ENCODE peak calls at places on chromosomes 12 and 14, in six cellular contexts. V is GM12891, O is H1, W is GM12878, Z is K562, T is HepG2. E is an unnamed sample.

GRCh38 chr12:3761116-3761770 is 8.3 kb upstream of the CRACR2A start:
- DNase-seq in O (no peak), Z (no peak), V (no peak), T (no peak), W (no peak), E (no peak)

GRCh38 chr12:2003676-2004112 is 563 bp downstream of the DCP1B start:
- DNase-seq in O (no peak), V (peak), W (no peak), Z (no peak), T (no peak), E (no peak)

GRCh38 chr14:87898301-87898700 is 94.7 kb downstream of the GALC start:
- DNase-seq in O (no peak), V (no peak), W (no peak), Z (no peak), T (no peak), E (no peak)

GRCh38 chr12:115102450-115102849 is 418.5 kb upstream of the TBX3 start:
- DNase-seq in T (no peak), W (no peak), Z (no peak), V (no peak), O (no peak), E (no peak)

GRCh38 chr12:123064885-123065619 is 84.6 kb downstream of the ARL6IP4 start:
- DNase-seq in O (no peak), W (no peak), V (no peak), Z (no peak), T (no peak), E (no peak)

GRCh38 chr12:11885261-11886038 is 185.3 kb upstream of the BCL2L14 start:
- DNase-seq in T (peak), W (no peak), Z (no peak), O (no peak), V (no peak), E (no peak)

GRCh38 chr14:65940056-65940735 is 527.7 kb downstream of the FUT8 start:
- DNase-seq in T (peak), V (no peak), Z (peak), W (no peak), O (no peak), E (no peak)

GRCh38 chr14:55053500-55053899 is 2.1 kb downstream of the MAPK1IP1L start:
- DNase-seq in V (no peak), W (no peak), T (no peak), Z (no peak), O (no peak), E (no peak)

GRCh38 chr12:132429932-132430643 is 59.9 kb upstream of the FBRSL1 start:
- DNase-seq in T (no peak), V (peak), W (no peak), Z (peak), O (no peak), E (peak)

GRCh38 chr14:90536092-90536491 is 139.3 kb downstream of the CALM1 start:
- DNase-seq in V (no peak), W (no peak), O (no peak), Z (no peak), T (no peak), E (no peak)

GRCh38 chr12:62933220-62933870 is 1.6 kb downstream of the PPM1H start:
- DNase-seq in Z (peak), V (no peak), T (peak), O (no peak), W (no peak), E (no peak)

GRCh38 chr12:54658306-54659264 is 10.4 kb upstream of the DCD start:
- DNase-seq in V (peak), W (no peak), T (peak), Z (peak), O (peak), E (peak)

GRCh38 chr14:61662437-61663311 is 32.6 kb upstream of the HIF1A start:
- DNase-seq in Z (peak), O (no peak), V (no peak), W (peak), T (peak), E (peak)

GRCh38 chr14:58876613-58877012 is 238.9 kb downstream of the DACT1 start:
- DNase-seq in T (no peak), Z (no peak), O (no peak), V (no peak), W (no peak), E (no peak)

GRCh38 chr14:88551936-88552565 is 2.8 kb downstream of the PTPN21 start:
- DNase-seq in W (no peak), Z (no peak), O (no peak), V (no peak), T (no peak), E (no peak)

GRCh38 chr12:49358548-49359141 is 8.6 kb upstream of the SPATS2 start:
- DNase-seq in Z (peak), V (peak), O (no peak), W (no peak), T (peak), E (no peak)

GRCh38 chr12:109943811-109944210 is 43.7 kb downstream of the TCHP start:
- DNase-seq in O (no peak), T (no peak), V (no peak), W (no peak), Z (no peak), E (no peak)

GRCh38 chr12:66502911-66503310 is 176.0 kb downstream of the GRIP1 start:
- DNase-seq in V (no peak), Z (no peak), O (no peak), T (no peak), W (no peak), E (no peak)

DNA sequence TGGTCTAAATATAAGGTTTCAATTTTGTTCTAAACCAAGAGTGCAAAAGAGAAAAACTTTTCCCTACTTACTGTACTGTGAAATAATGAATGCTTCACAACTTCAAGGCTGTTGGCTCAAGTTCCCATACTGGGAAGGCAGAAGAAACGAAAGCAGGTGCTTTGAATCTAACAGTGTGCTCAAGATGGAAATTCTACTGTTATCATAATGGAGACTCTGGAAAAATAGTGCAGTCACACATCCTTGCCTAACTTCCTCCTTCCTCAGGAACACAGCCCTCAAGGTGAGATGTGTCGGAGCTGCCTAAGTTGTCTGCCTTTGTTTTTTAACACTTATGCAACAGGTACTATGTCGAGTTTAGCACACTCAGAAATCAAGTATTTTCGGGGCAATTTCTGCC is 131.1 kb downstream of the STXBP6 start:
- DNase-seq in Z (no peak), W (no peak), O (no peak), T (no peak), V (no peak), E (no peak)
- TF ChIP-seq TAF1 in Z (no peak), W (no peak), O (no peak), T (no peak), V (no peak), E (no peak)

GRCh38 chr12:27334052-27334720 is 1.6 kb downstream of the BMAL2 start:
- DNase-seq in Z (no peak), O (no peak), V (no peak), T (no peak), W (no peak), E (no peak)
- TF ChIP-seq POLR2A in Z (no peak), O (no peak), V (no peak), T (no peak), W (no peak), E (no peak)

GRCh38 chr12:111093428-111094142 is 173.2 kb upstream of the MYL2 start:
- DNase-seq in O (no peak), Z (no peak), T (no peak), W (peak), V (peak), E (no peak)
- TF ChIP-seq TAF1 in O (no peak), Z (no peak), T (no peak), W (no peak), V (no peak), E (no peak)

DNA sequence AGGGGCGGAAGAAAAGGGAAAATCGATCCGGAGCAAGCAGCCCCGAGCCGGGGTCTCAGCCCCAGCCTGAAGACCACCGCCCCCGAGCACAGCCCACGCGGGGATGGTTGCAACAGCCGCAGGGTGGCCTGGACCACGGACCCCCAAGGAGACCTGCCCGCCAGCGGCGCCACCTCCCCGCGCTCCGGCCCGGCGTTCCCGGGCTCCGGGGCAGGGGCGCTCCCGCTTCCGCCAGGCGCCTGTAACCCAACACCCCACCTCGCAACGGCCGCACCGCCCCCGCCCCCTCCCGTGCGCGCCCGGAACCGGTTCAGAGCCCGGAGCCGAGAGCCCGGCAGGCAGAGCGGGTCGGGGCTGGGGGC is 571 bp downstream of the ACTN1 start:
- DNase-seq in Z (peak), T (no peak), W (no peak), O (no peak), V (peak), E (no peak)
- TF ChIP-seq POLR2A in Z (peak), T (no peak), W (no peak), O (no peak), V (no peak), E (no peak)

GRCh38 chr14:74898083-74898482 is 16.4 kb downstream of the DLST start:
- DNase-seq in T (peak), Z (no peak), W (no peak), O (no peak), V (no peak), E (no peak)
- TF ChIP-seq TAF1 in T (no peak), Z (no peak), W (no peak), O (no peak), V (no peak), E (no peak)

GRCh38 chr14:33685026-33685425 is 265.8 kb downstream of the EGLN3 start:
- DNase-seq in W (no peak), V (no peak), O (no peak), Z (no peak), T (no peak), E (no peak)

GRCh38 chr14:33682746-33683145 is 268.1 kb downstream of the EGLN3 start:
- DNase-seq in V (no peak), W (no peak), T (no peak), O (no peak), Z (no peak), E (no peak)

GRCh38 chr14:33686856-33687255 is 264.0 kb downstream of the EGLN3 start:
- DNase-seq in T (no peak), V (no peak), O (no peak), W (no peak), Z (no peak), E (no peak)

GRCh38 chr14:33686218-33686617 is 264.7 kb downstream of the EGLN3 start:
- DNase-seq in W (no peak), O (no peak), V (no peak), T (no peak), Z (no peak), E (no peak)

GRCh38 chr14:33685698-33686097 is 265.2 kb downstream of the EGLN3 start:
- DNase-seq in V (no peak), T (no peak), Z (no peak), O (no peak), W (no peak), E (no peak)
- TF ChIP-seq POLR2A in V (no peak), T (no peak), Z (no peak), O (no peak), W (no peak), E (no peak)

GRCh38 chr14:103908580-103908979 is 19.7 kb upstream of the TDRD9 start:
- DNase-seq in V (no peak), O (no peak), W (no peak), Z (no peak), T (no peak), E (no peak)

GRCh38 chr14:103910262-103910935 is 17.9 kb upstream of the TDRD9 start:
- DNase-seq in O (peak), W (peak), T (peak), V (peak), Z (peak), E (no peak)

GRCh38 chr14:103909531-103910261 is 18.6 kb upstream of the TDRD9 start:
- DNase-seq in V (no peak), O (no peak), T (no peak), W (no peak), Z (no peak), E (no peak)

GRCh38 chr14:103904493-103905107 is 23.7 kb upstream of the TDRD9 start:
- DNase-seq in Z (no peak), O (no peak), V (no peak), W (no peak), T (no peak), E (no peak)

GRCh38 chr14:103905861-103906456 is 22.3 kb upstream of the TDRD9 start:
- DNase-seq in O (peak), T (no peak), Z (no peak), V (no peak), W (no peak), E (no peak)
- TF ChIP-seq TAF1 in O (no peak), T (no peak), Z (no peak), V (no peak), W (no peak), E (no peak)

GRCh38 chr14:71383510-71383909 is 476.3 kb downstream of the PCNX1 start:
- DNase-seq in V (no peak), Z (no peak), O (no peak), T (no peak), W (no peak), E (no peak)

GRCh38 chr14:71384007-71384605 is 476.8 kb downstream of the PCNX1 start:
- DNase-seq in Z (no peak), V (no peak), T (no peak), O (no peak), W (no peak), E (no peak)

GRCh38 chr14:71380271-71380670 is 473.0 kb downstream of the PCNX1 start:
- DNase-seq in T (no peak), W (no peak), Z (no peak), O (no peak), V (no peak), E (no peak)

GRCh38 chr14:71381814-71382213 is 474.6 kb downstream of the PCNX1 start:
- DNase-seq in O (no peak), Z (no peak), V (no peak), W (no peak), T (no peak), E (no peak)

GRCh38 chr14:71382315-71382714 is 475.1 kb downstream of the PCNX1 start:
- DNase-seq in V (no peak), Z (no peak), O (no peak), T (no peak), W (no peak), E (no peak)
- TF ChIP-seq POLR2A in V (no peak), Z (no peak), O (no peak), T (no peak), W (no peak), E (no peak)

GRCh38 chr12:81962126-81962856 is 203.1 kb upstream of the PPFIA2 start:
- DNase-seq in Z (no peak), W (no peak), V (no peak), T (no peak), O (no peak), E (no peak)

GRCh38 chr12:81963651-81964050 is 204.5 kb upstream of the PPFIA2 start:
- DNase-seq in Z (no peak), V (no peak), T (no peak), O (no peak), W (no peak), E (no peak)

GRCh38 chr12:81963026-81963425 is 203.9 kb upstream of the PPFIA2 start:
- DNase-seq in W (no peak), Z (no peak), T (no peak), O (no peak), V (no peak), E (no peak)
- TF ChIP-seq TAF1 in W (no peak), Z (no peak), T (no peak), O (no peak), V (no peak), E (no peak)

GRCh38 chr14:31971612-31972011 is 105.5 kb upstream of the ARHGAP5 start:
- DNase-seq in O (no peak), V (no peak), T (no peak), W (no peak), Z (no peak), E (no peak)
- TF ChIP-seq POLR2A in O (no peak), V (no peak), T (no peak), W (no peak), Z (no peak), E (no peak)